ENCODE peak calls at places on chromosomes 3 and 15, in six cellular contexts. One of them, this sample, is unnamed.
A peak's percentile ranks its signal among the peaks of the same experiment; 100 is the strongest.

GRCh38 chr15:58423858-58424608 is 7.8 kb upstream of the LIPC start:
- DNase-seq in GM10248: no peak
- DNase-seq in mesenteric fat pad: no peak
- DNase-seq in stimulated activated effector memory CD8-positive, alpha-beta T cell treated with anti-CD3 and anti-CD28 coated beads, Interleukin-12 subunit alpha, Interleukin-12 subunit beta, amount 100 ng/mL, for 72 hours: no peak
- DNase-seq in fibroblast of gingiva: peak; percentile 68
- DNase-seq in LHCN-M2: no peak
- DNase-seq in this sample: no peak

GRCh38 chr3:195754141-195754540 is 33.4 kb downstream of the MUC20 start:
- DNase-seq in GM10248: no peak
- DNase-seq in mesenteric fat pad: no peak
- DNase-seq in stimulated activated effector memory CD8-positive, alpha-beta T cell treated with anti-CD3 and anti-CD28 coated beads, Interleukin-12 subunit alpha, Interleukin-12 subunit beta, amount 100 ng/mL, for 72 hours: no peak
- DNase-seq in fibroblast of gingiva: no peak
- DNase-seq in LHCN-M2: no peak
- DNase-seq in this sample: no peak

GRCh38 chr3:53229171-53229570 is 26.7 kb downstream of the TKT start:
- DNase-seq in GM10248: no peak
- DNase-seq in mesenteric fat pad: no peak
- DNase-seq in stimulated activated effector memory CD8-positive, alpha-beta T cell treated with anti-CD3 and anti-CD28 coated beads, Interleukin-12 subunit alpha, Interleukin-12 subunit beta, amount 100 ng/mL, for 72 hours: no peak
- DNase-seq in fibroblast of gingiva: no peak
- DNase-seq in LHCN-M2: no peak
- DNase-seq in this sample: no peak

GRCh38 chr15:98439523-98439942 is 208.8 kb upstream of the IGF1R start:
- DNase-seq in GM10248: no peak
- DNase-seq in mesenteric fat pad: no peak
- DNase-seq in stimulated activated effector memory CD8-positive, alpha-beta T cell treated with anti-CD3 and anti-CD28 coated beads, Interleukin-12 subunit alpha, Interleukin-12 subunit beta, amount 100 ng/mL, for 72 hours: no peak
- DNase-seq in fibroblast of gingiva: no peak
- DNase-seq in LHCN-M2: no peak
- DNase-seq in this sample: no peak

GRCh38 chr15:70892002-70892911 is at the start of the genes LRRC49 and THAP10:
- DNase-seq in GM10248: peak; percentile 84
- DNase-seq in mesenteric fat pad: peak; percentile 92
- DNase-seq in stimulated activated effector memory CD8-positive, alpha-beta T cell treated with anti-CD3 and anti-CD28 coated beads, Interleukin-12 subunit alpha, Interleukin-12 subunit beta, amount 100 ng/mL, for 72 hours: peak; percentile 77
- DNase-seq in fibroblast of gingiva: peak; percentile 91
- DNase-seq in LHCN-M2: peak; percentile 97
- DNase-seq in this sample: peak; percentile 77

GRCh38 chr3:10722921-10723320 is 93.1 kb upstream of the SLC6A11 start:
- DNase-seq in GM10248: no peak
- DNase-seq in mesenteric fat pad: peak; percentile 28
- DNase-seq in stimulated activated effector memory CD8-positive, alpha-beta T cell treated with anti-CD3 and anti-CD28 coated beads, Interleukin-12 subunit alpha, Interleukin-12 subunit beta, amount 100 ng/mL, for 72 hours: no peak
- DNase-seq in fibroblast of gingiva: no peak
- DNase-seq in LHCN-M2: no peak
- DNase-seq in this sample: no peak

GRCh38 chr15:34621675-34622074 is 38.2 kb upstream of the GOLGA8B start:
- DNase-seq in GM10248: no peak
- DNase-seq in mesenteric fat pad: no peak
- DNase-seq in stimulated activated effector memory CD8-positive, alpha-beta T cell treated with anti-CD3 and anti-CD28 coated beads, Interleukin-12 subunit alpha, Interleukin-12 subunit beta, amount 100 ng/mL, for 72 hours: no peak
- DNase-seq in fibroblast of gingiva: peak; percentile 50
- DNase-seq in LHCN-M2: peak; percentile 62
- DNase-seq in this sample: no peak

GRCh38 chr3:196712514-196713413 is 587 bp downstream of the PIGX start:
- DNase-seq in GM10248: no peak
- DNase-seq in mesenteric fat pad: peak; percentile 92
- DNase-seq in stimulated activated effector memory CD8-positive, alpha-beta T cell treated with anti-CD3 and anti-CD28 coated beads, Interleukin-12 subunit alpha, Interleukin-12 subunit beta, amount 100 ng/mL, for 72 hours: no peak
- DNase-seq in fibroblast of gingiva: peak; percentile 62
- DNase-seq in LHCN-M2: peak; percentile 52
- DNase-seq in this sample: no peak

GRCh38 chr3:84967767-84968581 is 9.2 kb downstream of the CADM2 start:
- DNase-seq in GM10248: no peak
- DNase-seq in mesenteric fat pad: no peak
- DNase-seq in stimulated activated effector memory CD8-positive, alpha-beta T cell treated with anti-CD3 and anti-CD28 coated beads, Interleukin-12 subunit alpha, Interleukin-12 subunit beta, amount 100 ng/mL, for 72 hours: no peak
- DNase-seq in fibroblast of gingiva: peak; percentile 13
- DNase-seq in LHCN-M2: no peak
- DNase-seq in this sample: no peak

GRCh38 chr15:99121207-99121606 is 16.3 kb downstream of the SYNM start:
- DNase-seq in GM10248: no peak
- DNase-seq in mesenteric fat pad: no peak
- DNase-seq in stimulated activated effector memory CD8-positive, alpha-beta T cell treated with anti-CD3 and anti-CD28 coated beads, Interleukin-12 subunit alpha, Interleukin-12 subunit beta, amount 100 ng/mL, for 72 hours: no peak
- DNase-seq in fibroblast of gingiva: no peak
- DNase-seq in LHCN-M2: no peak
- DNase-seq in this sample: no peak

GRCh38 chr3:123158330-123158729 is 43.4 kb upstream of the SEC22A start:
- DNase-seq in GM10248: no peak
- DNase-seq in mesenteric fat pad: no peak
- DNase-seq in stimulated activated effector memory CD8-positive, alpha-beta T cell treated with anti-CD3 and anti-CD28 coated beads, Interleukin-12 subunit alpha, Interleukin-12 subunit beta, amount 100 ng/mL, for 72 hours: peak; percentile 32
- DNase-seq in fibroblast of gingiva: no peak
- DNase-seq in LHCN-M2: peak; percentile 6
- DNase-seq in this sample: no peak

GRCh38 chr3:15337963-15338362 is 5.6 kb upstream of the SH3BP5 start:
- DNase-seq in GM10248: no peak
- DNase-seq in mesenteric fat pad: no peak
- DNase-seq in stimulated activated effector memory CD8-positive, alpha-beta T cell treated with anti-CD3 and anti-CD28 coated beads, Interleukin-12 subunit alpha, Interleukin-12 subunit beta, amount 100 ng/mL, for 72 hours: no peak
- DNase-seq in fibroblast of gingiva: no peak
- DNase-seq in LHCN-M2: no peak
- DNase-seq in this sample: no peak

GRCh38 chr15:91530279-91530678 is 323.2 kb upstream of the SLCO3A1 start:
- DNase-seq in GM10248: no peak
- DNase-seq in mesenteric fat pad: no peak
- DNase-seq in stimulated activated effector memory CD8-positive, alpha-beta T cell treated with anti-CD3 and anti-CD28 coated beads, Interleukin-12 subunit alpha, Interleukin-12 subunit beta, amount 100 ng/mL, for 72 hours: no peak
- DNase-seq in fibroblast of gingiva: no peak
- DNase-seq in LHCN-M2: no peak
- DNase-seq in this sample: no peak

This sample was measured in RPMI8226.